ENCODE peak calls at places on chromosomes 4 and X, in ten cellular contexts. T is iris pigment epithelial cell; B is uterus; H is RWPE1; Y is endothelial cell; V is natural killer cell treated with Interleukin-12 subunit alpha and Interleukin-12 subunit beta and Interleukin-15 and Interleukin-18, amount 100 ng/mL, for 72 hours; X is upper lobe of right lung; R is OCI-LY7; S is nephron progenitor cell; W is naive thymus-derived CD8-positive, alpha-beta T cell. C is an unnamed sample.
A peak's percentile ranks its signal among the peaks of the same experiment; 100 is the strongest.

GRCh38 chrX:27675493-27675892 is 85.3 kb downstream of the DCAF8L2 start:
- DNase-seq in T (peak; percentile 57), B (no peak), H (peak; percentile 53), Y (no peak), V (no peak), X (no peak), R (no peak), S (no peak), W (no peak), C (no peak)

GRCh38 chrX:27598312-27598711 is 8.2 kb downstream of the DCAF8L2 start:
- DNase-seq in T (peak; percentile 40), B (no peak), H (no peak), Y (peak; percentile 3), V (no peak), X (no peak), R (no peak), S (no peak), W (no peak), C (peak; percentile 39)

GRCh38 chrX:2596050-2596449 is 95.0 kb upstream of the CD99 start:
- DNase-seq in T (no peak), B (no peak), H (no peak), Y (no peak), V (no peak), X (no peak), R (no peak), S (no peak), W (no peak), C (no peak)

GRCh38 chrX:136055651-136056221 is 70.5 kb downstream of the SLC9A6 start:
- DNase-seq in T (peak; percentile 77), B (peak; percentile 82), H (no peak), Y (no peak), V (no peak), X (no peak), R (no peak), S (no peak), W (no peak), C (no peak)

GRCh38 chr4:105686571-105686970 is 21.9 kb downstream of the INTS12 start:
- DNase-seq in T (no peak), B (no peak), H (no peak), Y (no peak), V (no peak), X (no peak), R (no peak), S (no peak), W (no peak), C (no peak)

GRCh38 chrX:137418086-137418485 is 147.8 kb upstream of the ZIC3 start:
- DNase-seq in T (no peak), B (no peak), H (no peak), Y (no peak), V (no peak), X (no peak), R (no peak), S (no peak), W (no peak), C (no peak)

GRCh38 chr4:170008376-170008775 is 17.8 kb downstream of the MFAP3L start:
- DNase-seq in T (peak; percentile 15), B (no peak), H (peak; percentile 9), Y (no peak), V (no peak), X (no peak), R (no peak), S (no peak), W (no peak), C (peak; percentile 58)

GRCh38 chr4:47662975-47663374 is 174.9 kb downstream of the CORIN start:
- DNase-seq in T (no peak), B (no peak), H (no peak), Y (peak; percentile 34), V (no peak), X (no peak), R (peak; percentile 43), S (peak; percentile 6), W (no peak), C (peak; percentile 46)

GRCh38 chr4:159103406-159104131 is 690 bp downstream of the RAPGEF2 start:
- DNase-seq in T (peak; percentile 48), B (peak; percentile 31), H (peak; percentile 50), Y (peak; percentile 41), V (peak; percentile 65), X (peak; percentile 81), R (peak; percentile 30), S (peak; percentile 69), W (peak; percentile 73), C (peak; percentile 83)

GRCh38 chr4:146643812-146644401 is 5.2 kb downstream of the POU4F2 start:
- DNase-seq in T (no peak), B (no peak), H (peak; percentile 34), Y (no peak), V (no peak), X (no peak), R (peak; percentile 3), S (no peak), W (no peak), C (peak; percentile 10)

GRCh38 chrX:53048169-53049126 is at the start of gene GPR173:
- DNase-seq in T (peak; percentile 60), B (peak; percentile 50), H (no peak), Y (peak; percentile 15), V (no peak), X (peak; percentile 69), R (peak; percentile 56), S (peak; percentile 41), W (no peak), C (no peak)

GRCh38 chr4:105088110-105088879 is 58.4 kb upstream of the TET2 start:
- DNase-seq in T (peak; percentile 85), B (peak; percentile 32), H (peak; percentile 59), Y (no peak), V (no peak), X (no peak), R (no peak), S (no peak), W (no peak), C (no peak)

GRCh38 chr4:113419631-113420030 is 341.9 kb downstream of the CAMK2D start:
- DNase-seq in T (no peak), B (no peak), H (no peak), Y (no peak), V (no peak), X (no peak), R (no peak), S (no peak), W (no peak), C (no peak)

C was measured in erythroblast.